ENCODE peak calls at places on chromosomes 7 and 10, in four cellular contexts. O, J, K and C are unnamed samples.

GRCh38 chr7:81036871-81037270 is 118.0 kb upstream of the SEMA3C start:
- DNase-seq in K (no peak), J (no peak), O (no peak), C (no peak)

GRCh38 chr7:11193131-11193867 is 219.6 kb downstream of the PHF14 start:
- DNase-seq in K (no peak), O (no peak), J (no peak), C (no peak)

GRCh38 chr10:52485486-52485885 is 171.4 kb downstream of the DKK1 start:
- DNase-seq in K (no peak), J (no peak), O (no peak), C (no peak)

GRCh38 chr10:21399392-21400015 is 126.0 kb downstream of the SKIDA1 start:
- DNase-seq in O (no peak), K (no peak), J (no peak), C (no peak)

GRCh38 chr7:77855371-77856083 is 57.0 kb downstream of the PHTF2 start:
- DNase-seq in J (no peak), O (no peak), K (peak), C (no peak)

GRCh38 chr10:787933-788651 is 98.6 kb upstream of the DIP2C start:
- DNase-seq in J (no peak), O (peak), K (no peak), C (peak)

GRCh38 chr10:119203006-119203405 is 4.4 kb upstream of the GRK5 start:
- DNase-seq in K (no peak), J (no peak), O (no peak), C (no peak)

GRCh38 chr10:36493511-36493880 is 631.9 kb upstream of the ANKRD30A start:
- DNase-seq in J (no peak), O (no peak), K (no peak), C (no peak)

GRCh38 chr10:60990663-60991062 is 46.7 kb upstream of the RHOBTB1 start:
- DNase-seq in J (no peak), K (no peak), O (no peak), C (no peak)

GRCh38 chr7:26617066-26617465 is 247.3 kb downstream of the SKAP2 start:
- DNase-seq in J (no peak), K (no peak), O (no peak), C (no peak)

GRCh38 chr7:88090671-88091070 is 129.2 kb downstream of the SRI start:
- DNase-seq in J (no peak), O (no peak), K (no peak), C (no peak)

GRCh38 chr10:73119457-73119856 is 9.2 kb downstream of the NUDT13 start:
- DNase-seq in O (no peak), K (no peak), J (no peak), C (no peak)

GRCh38 chr10:79320785-79321493 is 26.3 kb upstream of the PPIF start:
- DNase-seq in K (no peak), J (no peak), O (no peak), C (no peak)

GRCh38 chr10:25304606-25305005 is 129.8 kb downstream of the GPR158 start:
- DNase-seq in O (no peak), K (no peak), J (no peak), C (no peak)

GRCh38 chr10:130741901-130742625 is 569.5 kb downstream of the TCERG1L start:
- DNase-seq in O (no peak), J (no peak), K (no peak), C (no peak)

GRCh38 chr7:129798616-129799349 is 154.0 kb downstream of the UBE2H start:
- DNase-seq in O (no peak), J (no peak), K (no peak), C (no peak)

GRCh38 chr7:47069385-47070076 is 512.4 kb downstream of the TNS3 start:
- DNase-seq in J (no peak), O (no peak), K (no peak), C (no peak)

GRCh38 chr7:78254397-78255055 is 456.0 kb downstream of the PHTF2 start:
- DNase-seq in O (no peak), J (no peak), K (no peak), C (no peak)

GRCh38 chr10:86969421-86970041 is 1.2 kb downstream of the ADIRF start:
- DNase-seq in O (no peak), J (no peak), K (peak), C (no peak)

GRCh38 chr7:142939226-142939910 is at the start of gene LLCFC1:
- DNase-seq in O (no peak), J (no peak), K (no peak), C (no peak)
- TF ChIP-seq CTCF in O (no peak), J (no peak), K (no peak), C (no peak)

GRCh38 chr7:102404005-102404861 is 8.1 kb downstream of the PRKRIP1 start:
- DNase-seq in J (peak), K (no peak), O (no peak), C (no peak)
- TF ChIP-seq CTCF in J (peak), K (peak), O (no peak), C (no peak)

DNA sequence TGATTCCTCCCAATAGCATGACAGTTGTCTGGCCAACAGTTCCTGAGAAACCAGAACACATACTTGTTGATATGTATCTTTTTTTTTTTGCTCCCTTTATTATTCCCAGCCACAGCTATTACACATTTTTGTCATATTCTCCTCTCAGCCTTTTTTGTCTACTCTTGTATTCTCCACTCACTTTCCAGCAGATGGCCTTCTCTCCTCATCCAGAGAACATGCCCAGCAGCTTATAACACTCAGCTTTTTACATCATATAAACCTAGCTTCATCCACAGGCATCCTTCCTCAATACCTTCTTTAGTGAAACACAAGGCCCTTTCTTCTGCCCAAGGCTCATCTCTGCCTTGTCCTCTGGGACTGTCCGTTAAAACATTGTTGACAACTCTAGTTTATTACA is 101.7 kb downstream of the ORC5 start:
- DNase-seq in J (no peak), K (no peak), O (no peak), C (no peak)
- TF ChIP-seq CTCF in J (no peak), K (no peak), O (no peak), C (no peak)

DNA sequence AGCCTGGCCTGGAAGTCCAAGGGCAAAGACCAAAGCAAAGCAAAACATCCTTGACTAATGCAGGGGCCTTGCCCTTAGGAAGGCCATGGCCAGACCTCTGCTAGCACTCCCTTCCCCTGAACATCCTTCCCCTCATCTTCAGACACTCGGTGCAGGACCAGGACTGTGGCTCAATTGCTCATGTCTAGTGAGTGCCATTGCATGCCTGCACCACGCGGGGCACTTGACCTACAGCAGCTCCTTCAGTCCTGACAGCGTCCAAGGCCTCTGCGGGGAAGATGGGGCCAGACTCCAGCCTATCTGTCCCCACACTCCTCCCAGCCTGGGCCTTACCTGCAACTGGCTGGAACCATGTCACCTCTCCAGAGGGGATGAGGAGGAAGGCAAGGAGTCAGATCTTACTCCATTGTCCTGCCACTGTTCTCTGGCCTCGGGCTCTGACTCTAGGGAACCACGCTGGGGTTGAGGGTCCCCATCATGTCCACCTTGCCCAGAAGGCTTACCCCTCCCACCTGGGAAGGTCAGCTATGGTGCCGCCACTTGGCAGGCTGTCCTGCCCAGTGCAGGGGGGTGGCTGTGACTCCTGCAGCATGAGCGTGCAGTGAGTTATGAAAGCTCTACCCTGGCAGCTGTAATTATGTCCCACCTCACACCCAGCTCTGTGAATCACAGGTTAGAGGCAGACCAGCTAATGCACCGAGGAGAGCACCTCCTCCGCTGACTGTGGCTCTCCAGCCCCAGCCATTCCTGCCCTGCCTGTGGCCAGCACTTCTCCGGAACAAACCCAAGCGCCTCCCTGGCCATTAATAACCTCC is 16.1 kb downstream of the DRGX start:
- DNase-seq in K (no peak), J (no peak), O (no peak), C (no peak)
- TF ChIP-seq CTCF in K (peak), J (no peak), O (peak), C (no peak)

DNA sequence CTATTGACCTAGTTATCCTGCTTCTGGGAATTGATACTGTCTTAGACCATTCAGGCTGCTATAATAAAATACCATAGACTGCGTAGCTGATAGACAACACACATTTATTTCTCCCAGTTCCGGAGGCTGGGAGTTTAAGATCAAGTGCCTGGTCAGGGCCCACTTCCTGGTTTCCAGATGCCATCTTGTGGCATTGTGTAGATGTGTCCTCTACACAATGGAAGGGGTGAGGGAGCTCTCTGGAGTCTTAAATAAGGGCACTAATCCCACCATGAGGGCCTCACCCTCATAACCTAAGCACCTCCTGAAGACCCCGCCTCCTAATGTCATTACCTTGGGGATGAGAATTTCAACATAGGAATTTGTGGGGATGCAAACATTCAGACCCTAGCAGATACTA is 62.4 kb downstream of the SLC35B4 start:
- DNase-seq in K (no peak), J (no peak), O (no peak), C (no peak)
- TF ChIP-seq CTCF in K (no peak), J (no peak), O (no peak), C (no peak)

GRCh38 chr10:88127266-88127665 is 263.8 kb downstream of the PTEN start:
- DNase-seq in O (no peak), J (no peak), K (no peak), C (no peak)

GRCh38 chr10:88129013-88129412 is 265.6 kb downstream of the PTEN start:
- DNase-seq in O (no peak), K (no peak), J (no peak), C (no peak)

GRCh38 chr10:88130912-88131311 is 267.5 kb downstream of the PTEN start:
- DNase-seq in O (no peak), K (no peak), J (no peak), C (no peak)

GRCh38 chr10:88127766-88128165 is 264.3 kb downstream of the PTEN start:
- DNase-seq in J (no peak), K (no peak), O (no peak), C (no peak)

GRCh38 chr10:88131561-88132139 is 268.2 kb downstream of the PTEN start:
- DNase-seq in K (no peak), J (no peak), O (no peak), C (no peak)
- TF ChIP-seq CTCF in K (no peak), J (no peak), O (no peak), C (no peak)

DNA sequence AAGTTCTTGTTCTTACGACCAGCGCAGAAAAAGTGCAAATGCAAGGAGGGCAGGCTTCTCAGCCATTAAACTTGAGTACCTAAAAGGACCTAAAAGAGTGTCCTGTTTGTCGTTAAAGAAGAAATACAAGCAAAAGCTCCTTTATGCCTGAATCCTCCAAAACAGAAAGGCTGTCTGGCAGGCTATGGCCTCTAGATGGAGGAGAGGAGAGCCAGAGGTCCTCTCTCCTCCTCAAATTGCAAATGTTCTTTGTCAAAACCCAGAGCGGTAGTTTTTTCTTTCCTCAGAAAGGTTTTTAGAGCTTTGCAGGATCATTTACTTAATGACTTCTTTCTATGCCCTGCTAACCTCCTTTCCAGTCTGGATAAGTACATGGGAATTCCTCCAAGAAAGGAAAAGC is 1.9 kb upstream of the SORCS1 start:
- DNase-seq in J (no peak), O (no peak), K (no peak), C (no peak)
- TF ChIP-seq CTCF in J (no peak), O (no peak), K (no peak), C (no peak)